ENCODE peak calls at places on chromosomes 1 and 21, in nine cellular contexts. One of them, this sample, is unnamed.

GRCh38 chr1:25061596-25061995 is 131.5 kb upstream of the RUNX3 start:
- DNase-seq in stimulated activated CD8-positive, alpha-beta memory T cell treated with anti-CD3 and anti-CD28 coated beads, Interleukin-15, amount 100 ng/mL, for 1 hour: no peak
- DNase-seq in CD4-positive, CD25-positive, alpha-beta regulatory T cell: no peak
- DNase-seq in stimulated activated CD4-positive, alpha-beta T cell treated with anti-CD3 and anti-CD28 coated beads, Interleukin-4, amount 100 ng/mL, for 24 hours: no peak
- DNase-seq in fibroblast of the aortic adventitia: no peak
- DNase-seq in epithelial cell of esophagus: no peak
- DNase-seq in psoas muscle: no peak
- DNase-seq in head of caudate nucleus: no peak
- DNase-seq in HTR-8/SVneo: no peak
- DNase-seq in this sample: no peak

GRCh38 chr1:54277451-54278355 is 77.7 kb downstream of the MRPL37 start:
- DNase-seq in stimulated activated CD8-positive, alpha-beta memory T cell treated with anti-CD3 and anti-CD28 coated beads, Interleukin-15, amount 100 ng/mL, for 1 hour: no peak
- DNase-seq in CD4-positive, CD25-positive, alpha-beta regulatory T cell: no peak
- DNase-seq in stimulated activated CD4-positive, alpha-beta T cell treated with anti-CD3 and anti-CD28 coated beads, Interleukin-4, amount 100 ng/mL, for 24 hours: no peak
- DNase-seq in fibroblast of the aortic adventitia: no peak
- DNase-seq in epithelial cell of esophagus: no peak
- DNase-seq in psoas muscle: no peak
- DNase-seq in head of caudate nucleus: no peak
- DNase-seq in HTR-8/SVneo: no peak
- DNase-seq in this sample: no peak

GRCh38 chr1:225746361-225747179 is 31.1 kb upstream of the SRP9 start:
- DNase-seq in stimulated activated CD8-positive, alpha-beta memory T cell treated with anti-CD3 and anti-CD28 coated beads, Interleukin-15, amount 100 ng/mL, for 1 hour: no peak
- DNase-seq in CD4-positive, CD25-positive, alpha-beta regulatory T cell: no peak
- DNase-seq in stimulated activated CD4-positive, alpha-beta T cell treated with anti-CD3 and anti-CD28 coated beads, Interleukin-4, amount 100 ng/mL, for 24 hours: no peak
- DNase-seq in fibroblast of the aortic adventitia: peak
- DNase-seq in epithelial cell of esophagus: peak
- DNase-seq in psoas muscle: peak
- DNase-seq in head of caudate nucleus: peak
- DNase-seq in HTR-8/SVneo: peak
- DNase-seq in this sample: no peak

GRCh38 chr1:244735404-244735803 is 82.5 kb downstream of the DESI2 start:
- DNase-seq in stimulated activated CD8-positive, alpha-beta memory T cell treated with anti-CD3 and anti-CD28 coated beads, Interleukin-15, amount 100 ng/mL, for 1 hour: no peak
- DNase-seq in CD4-positive, CD25-positive, alpha-beta regulatory T cell: no peak
- DNase-seq in stimulated activated CD4-positive, alpha-beta T cell treated with anti-CD3 and anti-CD28 coated beads, Interleukin-4, amount 100 ng/mL, for 24 hours: no peak
- DNase-seq in fibroblast of the aortic adventitia: no peak
- DNase-seq in epithelial cell of esophagus: peak
- DNase-seq in psoas muscle: no peak
- DNase-seq in head of caudate nucleus: no peak
- DNase-seq in HTR-8/SVneo: no peak
- DNase-seq in this sample: no peak

GRCh38 chr1:202107321-202107761 is 15.4 kb upstream of the GPR37L1 start:
- DNase-seq in stimulated activated CD8-positive, alpha-beta memory T cell treated with anti-CD3 and anti-CD28 coated beads, Interleukin-15, amount 100 ng/mL, for 1 hour: no peak
- DNase-seq in CD4-positive, CD25-positive, alpha-beta regulatory T cell: no peak
- DNase-seq in stimulated activated CD4-positive, alpha-beta T cell treated with anti-CD3 and anti-CD28 coated beads, Interleukin-4, amount 100 ng/mL, for 24 hours: no peak
- DNase-seq in fibroblast of the aortic adventitia: no peak
- DNase-seq in epithelial cell of esophagus: no peak
- DNase-seq in psoas muscle: no peak
- DNase-seq in head of caudate nucleus: no peak
- DNase-seq in HTR-8/SVneo: no peak
- DNase-seq in this sample: no peak

GRCh38 chr21:33560965-33561364 is 18.1 kb downstream of the SON start:
- DNase-seq in stimulated activated CD8-positive, alpha-beta memory T cell treated with anti-CD3 and anti-CD28 coated beads, Interleukin-15, amount 100 ng/mL, for 1 hour: no peak
- DNase-seq in CD4-positive, CD25-positive, alpha-beta regulatory T cell: no peak
- DNase-seq in stimulated activated CD4-positive, alpha-beta T cell treated with anti-CD3 and anti-CD28 coated beads, Interleukin-4, amount 100 ng/mL, for 24 hours: no peak
- DNase-seq in fibroblast of the aortic adventitia: no peak
- DNase-seq in epithelial cell of esophagus: no peak
- DNase-seq in psoas muscle: no peak
- DNase-seq in head of caudate nucleus: no peak
- DNase-seq in HTR-8/SVneo: no peak
- DNase-seq in this sample: no peak

GRCh38 chr1:101182627-101183387 is 54.0 kb upstream of the S1PR1 start:
- DNase-seq in stimulated activated CD8-positive, alpha-beta memory T cell treated with anti-CD3 and anti-CD28 coated beads, Interleukin-15, amount 100 ng/mL, for 1 hour: no peak
- DNase-seq in CD4-positive, CD25-positive, alpha-beta regulatory T cell: no peak
- DNase-seq in stimulated activated CD4-positive, alpha-beta T cell treated with anti-CD3 and anti-CD28 coated beads, Interleukin-4, amount 100 ng/mL, for 24 hours: no peak
- DNase-seq in fibroblast of the aortic adventitia: no peak
- DNase-seq in epithelial cell of esophagus: no peak
- DNase-seq in psoas muscle: no peak
- DNase-seq in head of caudate nucleus: no peak
- DNase-seq in HTR-8/SVneo: no peak
- DNase-seq in this sample: no peak

GRCh38 chr1:67019600-67020136 is 34.3 kb downstream of the SLC35D1 start:
- DNase-seq in stimulated activated CD8-positive, alpha-beta memory T cell treated with anti-CD3 and anti-CD28 coated beads, Interleukin-15, amount 100 ng/mL, for 1 hour: no peak
- DNase-seq in CD4-positive, CD25-positive, alpha-beta regulatory T cell: no peak
- DNase-seq in stimulated activated CD4-positive, alpha-beta T cell treated with anti-CD3 and anti-CD28 coated beads, Interleukin-4, amount 100 ng/mL, for 24 hours: no peak
- DNase-seq in fibroblast of the aortic adventitia: peak
- DNase-seq in epithelial cell of esophagus: peak
- DNase-seq in psoas muscle: no peak
- DNase-seq in head of caudate nucleus: no peak
- DNase-seq in HTR-8/SVneo: no peak
- DNase-seq in this sample: no peak

GRCh38 chr21:32578107-32578691 is 7.1 kb downstream of the TCP10L start:
- DNase-seq in stimulated activated CD8-positive, alpha-beta memory T cell treated with anti-CD3 and anti-CD28 coated beads, Interleukin-15, amount 100 ng/mL, for 1 hour: no peak
- DNase-seq in CD4-positive, CD25-positive, alpha-beta regulatory T cell: no peak
- DNase-seq in stimulated activated CD4-positive, alpha-beta T cell treated with anti-CD3 and anti-CD28 coated beads, Interleukin-4, amount 100 ng/mL, for 24 hours: peak
- DNase-seq in fibroblast of the aortic adventitia: peak
- DNase-seq in epithelial cell of esophagus: peak
- DNase-seq in psoas muscle: no peak
- DNase-seq in head of caudate nucleus: no peak
- DNase-seq in HTR-8/SVneo: no peak
- DNase-seq in this sample: no peak

GRCh38 chr1:7675431-7676273 is 95.4 kb upstream of the VAMP3 start:
- DNase-seq in stimulated activated CD8-positive, alpha-beta memory T cell treated with anti-CD3 and anti-CD28 coated beads, Interleukin-15, amount 100 ng/mL, for 1 hour: no peak
- DNase-seq in CD4-positive, CD25-positive, alpha-beta regulatory T cell: no peak
- DNase-seq in stimulated activated CD4-positive, alpha-beta T cell treated with anti-CD3 and anti-CD28 coated beads, Interleukin-4, amount 100 ng/mL, for 24 hours: no peak
- DNase-seq in fibroblast of the aortic adventitia: no peak
- DNase-seq in epithelial cell of esophagus: no peak
- DNase-seq in psoas muscle: no peak
- DNase-seq in head of caudate nucleus: no peak
- DNase-seq in HTR-8/SVneo: no peak
- DNase-seq in this sample: no peak

GRCh38 chr1:88371396-88371795 is 312.7 kb upstream of the PKN2 start:
- DNase-seq in stimulated activated CD8-positive, alpha-beta memory T cell treated with anti-CD3 and anti-CD28 coated beads, Interleukin-15, amount 100 ng/mL, for 1 hour: no peak
- DNase-seq in CD4-positive, CD25-positive, alpha-beta regulatory T cell: no peak
- DNase-seq in stimulated activated CD4-positive, alpha-beta T cell treated with anti-CD3 and anti-CD28 coated beads, Interleukin-4, amount 100 ng/mL, for 24 hours: no peak
- DNase-seq in fibroblast of the aortic adventitia: no peak
- DNase-seq in epithelial cell of esophagus: peak
- DNase-seq in psoas muscle: no peak
- DNase-seq in head of caudate nucleus: no peak
- DNase-seq in HTR-8/SVneo: no peak
- DNase-seq in this sample: no peak

GRCh38 chr1:42046772-42047552 is 106.2 kb upstream of the GUCA2B start:
- DNase-seq in stimulated activated CD8-positive, alpha-beta memory T cell treated with anti-CD3 and anti-CD28 coated beads, Interleukin-15, amount 100 ng/mL, for 1 hour: no peak
- DNase-seq in CD4-positive, CD25-positive, alpha-beta regulatory T cell: no peak
- DNase-seq in stimulated activated CD4-positive, alpha-beta T cell treated with anti-CD3 and anti-CD28 coated beads, Interleukin-4, amount 100 ng/mL, for 24 hours: no peak
- DNase-seq in fibroblast of the aortic adventitia: peak
- DNase-seq in epithelial cell of esophagus: no peak
- DNase-seq in psoas muscle: no peak
- DNase-seq in head of caudate nucleus: no peak
- DNase-seq in HTR-8/SVneo: no peak
- DNase-seq in this sample: no peak

GRCh38 chr1:201330541-201330940 is 46.9 kb downstream of the TNNT2 start:
- DNase-seq in stimulated activated CD8-positive, alpha-beta memory T cell treated with anti-CD3 and anti-CD28 coated beads, Interleukin-15, amount 100 ng/mL, for 1 hour: no peak
- DNase-seq in CD4-positive, CD25-positive, alpha-beta regulatory T cell: no peak
- DNase-seq in stimulated activated CD4-positive, alpha-beta T cell treated with anti-CD3 and anti-CD28 coated beads, Interleukin-4, amount 100 ng/mL, for 24 hours: no peak
- DNase-seq in fibroblast of the aortic adventitia: no peak
- DNase-seq in epithelial cell of esophagus: no peak
- DNase-seq in psoas muscle: no peak
- DNase-seq in head of caudate nucleus: no peak
- DNase-seq in HTR-8/SVneo: no peak
- DNase-seq in this sample: no peak

GRCh38 chr1:111595807-111596206 is 23.8 kb upstream of the RAP1A start:
- DNase-seq in stimulated activated CD8-positive, alpha-beta memory T cell treated with anti-CD3 and anti-CD28 coated beads, Interleukin-15, amount 100 ng/mL, for 1 hour: no peak
- DNase-seq in CD4-positive, CD25-positive, alpha-beta regulatory T cell: no peak
- DNase-seq in stimulated activated CD4-positive, alpha-beta T cell treated with anti-CD3 and anti-CD28 coated beads, Interleukin-4, amount 100 ng/mL, for 24 hours: no peak
- DNase-seq in fibroblast of the aortic adventitia: no peak
- DNase-seq in epithelial cell of esophagus: no peak
- DNase-seq in psoas muscle: no peak
- DNase-seq in head of caudate nucleus: no peak
- DNase-seq in HTR-8/SVneo: no peak
- DNase-seq in this sample: no peak

GRCh38 chr1:100252901-100253300 is 3.3 kb upstream of the DBT start:
- DNase-seq in stimulated activated CD8-positive, alpha-beta memory T cell treated with anti-CD3 and anti-CD28 coated beads, Interleukin-15, amount 100 ng/mL, for 1 hour: no peak
- DNase-seq in CD4-positive, CD25-positive, alpha-beta regulatory T cell: no peak
- DNase-seq in stimulated activated CD4-positive, alpha-beta T cell treated with anti-CD3 and anti-CD28 coated beads, Interleukin-4, amount 100 ng/mL, for 24 hours: no peak
- DNase-seq in fibroblast of the aortic adventitia: no peak
- DNase-seq in epithelial cell of esophagus: peak
- DNase-seq in psoas muscle: no peak
- DNase-seq in head of caudate nucleus: no peak
- DNase-seq in HTR-8/SVneo: no peak
- DNase-seq in this sample: no peak

GRCh38 chr1:203186446-203187305 is at the start of gene CHI3L1:
- DNase-seq in stimulated activated CD8-positive, alpha-beta memory T cell treated with anti-CD3 and anti-CD28 coated beads, Interleukin-15, amount 100 ng/mL, for 1 hour: no peak
- DNase-seq in CD4-positive, CD25-positive, alpha-beta regulatory T cell: no peak
- DNase-seq in stimulated activated CD4-positive, alpha-beta T cell treated with anti-CD3 and anti-CD28 coated beads, Interleukin-4, amount 100 ng/mL, for 24 hours: no peak
- DNase-seq in fibroblast of the aortic adventitia: no peak
- DNase-seq in epithelial cell of esophagus: peak
- DNase-seq in psoas muscle: no peak
- DNase-seq in head of caudate nucleus: peak
- DNase-seq in HTR-8/SVneo: no peak
- DNase-seq in this sample: no peak

This sample was measured in central memory CD8-positive, alpha-beta T cell.